ENCODE peak calls at places on chromosomes 11 and 22, in ten cellular contexts. R is kidney; N is HCT116; X is IMR-90; P is colonic mucosa; U is cardiac muscle cell; A is adrenal gland; O is CD8-positive, alpha-beta memory T cell; E is fibroblast of lung; L is heart right ventricle. G is an unnamed sample. For H3K4me1, the result is how much of the 10 kb centered on the place peaks cover.

GRCh38 chr11:109993786-109994185 is 99.4 kb upstream of the ZC3H12C start:
- DNase-seq in R (no peak), N (no peak), X (peak), P (no peak), U (peak), A (no peak), O (no peak), E (peak), L (no peak), G (no peak)

GRCh38 chr11:124115782-124116616 is 749 bp downstream of the VWA5A start:
- DNase-seq in R (peak), N (no peak), X (no peak), P (peak), U (no peak), A (peak), O (no peak), E (no peak), L (no peak), G (no peak)

GRCh38 chr11:65315204-65315865 is 669 bp downstream of the CDC42EP2 start:
- DNase-seq in R (peak), N (peak), X (peak), P (peak), U (peak), A (peak), O (peak), E (peak), L (peak), G (peak)

GRCh38 chr11:103202048-103202651 is 92.9 kb downstream of the DYNC2H1 start:
- DNase-seq in R (no peak), N (peak), X (peak), P (no peak), U (peak), A (no peak), O (no peak), E (peak), L (no peak), G (no peak)

GRCh38 chr11:88534185-88534584 is 196.6 kb upstream of the CTSC start:
- DNase-seq in R (no peak), N (no peak), X (no peak), P (no peak), U (no peak), A (no peak), O (no peak), E (no peak), L (no peak), G (no peak)

GRCh38 chr22:44151661-44152060 is 29.1 kb upstream of the PARVG start:
- DNase-seq in R (no peak), N (no peak), X (peak), P (no peak), U (peak), A (no peak), O (no peak), E (peak), L (no peak), G (no peak)

GRCh38 chr11:125451400-125452124 is 44.5 kb downstream of the FEZ1 start:
- DNase-seq in R (peak), N (no peak), X (peak), P (peak), U (peak), A (peak), O (no peak), E (peak), L (peak), G (no peak)

GRCh38 chr11:61549662-61550568 is 31.0 kb downstream of the SYT7 start:
- DNase-seq in R (no peak), N (no peak), X (no peak), P (no peak), U (no peak), A (no peak), O (no peak), E (no peak), L (peak), G (no peak)

GRCh38 chr22:43823353-43823908 is 11.3 kb upstream of the EFCAB6 start:
- DNase-seq in R (peak), N (no peak), X (no peak), P (no peak), U (no peak), A (no peak), O (no peak), E (peak), L (no peak), G (peak)

GRCh38 chr22:49756201-49756600 is 71.5 kb downstream of the BRD1 start:
- DNase-seq in R (peak), N (no peak), X (no peak), P (no peak), U (no peak), A (no peak), O (no peak), E (no peak), L (no peak), G (no peak)

GRCh38 chr11:102197759-102198158 is 87.5 kb downstream of the YAP1 start:
- DNase-seq in R (no peak), N (no peak), X (no peak), P (no peak), U (peak), A (no peak), O (no peak), E (peak), L (no peak), G (no peak)

GRCh38 chr11:35163707-35164496 is 24.9 kb downstream of the CD44 start:
- DNase-seq in R (no peak), N (no peak), X (peak), P (no peak), U (no peak), A (no peak), O (no peak), E (no peak), L (no peak), G (no peak)

GRCh38 chr11:102940714-102941588 is 14.6 kb downstream of the MMP13 start:
- DNase-seq in R (no peak), N (peak), X (peak), P (peak), U (peak), A (peak), O (no peak), E (peak), L (no peak), G (peak)

GRCh38 chr11:72700026-72700610 is 25.9 kb upstream of the PDE2A start:
- DNase-seq in R (no peak), N (no peak), X (peak), P (no peak), U (peak), A (peak), O (no peak), E (peak), L (no peak), G (no peak)

GRCh38 chr11:27700351-27701261 is at the start of gene BDNF:
- DNase-seq in R (peak), N (no peak), X (peak), P (no peak), U (peak), A (peak), O (no peak), E (peak), L (no peak), G (no peak)

GRCh38 chr11:57124460-57124859 is 57.3 kb upstream of the LRRC55 start:
- DNase-seq in R (no peak), N (no peak), X (no peak), P (no peak), U (no peak), A (no peak), O (no peak), E (no peak), L (no peak), G (no peak)

GRCh38 chr11:69537126-69537525 is 55.7 kb downstream of the LINC01488 start:
- DNase-seq in R (peak), N (no peak), X (no peak), P (no peak), U (no peak), A (no peak), O (no peak), E (no peak), L (no peak), G (no peak)

DNA sequence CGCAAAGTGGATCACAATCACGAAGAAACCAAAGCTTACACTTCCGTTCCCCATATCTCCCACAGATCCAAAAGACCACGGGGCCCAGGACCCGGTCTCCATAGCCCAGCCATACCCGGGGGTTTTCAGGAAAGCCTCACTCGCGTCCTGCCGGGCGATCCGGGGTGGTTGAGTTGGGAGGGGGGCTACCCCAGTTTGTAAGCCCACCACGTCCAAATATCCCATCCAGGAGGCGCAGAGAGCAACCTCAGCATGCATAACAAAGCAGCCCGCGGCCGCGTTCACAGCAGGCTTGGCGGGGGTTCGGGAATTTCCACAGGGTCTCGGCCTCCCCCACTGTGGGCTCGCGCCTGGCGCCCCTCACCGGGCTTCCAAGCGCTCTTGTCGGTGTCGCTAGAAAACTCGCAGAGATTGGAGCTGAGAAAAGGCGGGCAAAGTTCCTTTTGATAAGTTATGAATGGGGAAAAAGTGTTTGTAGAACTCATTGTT is 9.5 kb downstream of the SDF2L1 start:
- DNase-seq in R (no peak), N (no peak), X (no peak), P (no peak), U (no peak), A (no peak), O (peak), E (no peak), L (no peak), G (no peak)
- H3K27ac ChIP-seq in R (no peak), N (peak), X (peak), P (no peak), U (no peak), A (no peak), O (peak), E (peak), L (no peak), G (no peak)

GRCh38 chr11:41392591-41392990 is 66.9 kb downstream of the LRRC4C start:
- DNase-seq in R (no peak), N (no peak), X (no peak), P (no peak), U (no peak), A (no peak), O (no peak), E (peak), L (no peak), G (no peak)
- H3K4me1 ChIP-seq in R (under half), N (under half), X (under half), P (under half), U (under half), A (under half), O (under half), E (under half), L (under half), G (under half)

GRCh38 chr11:117221775-117222517 is 9.9 kb downstream of the PCSK7 start:
- DNase-seq in R (peak), N (no peak), X (peak), P (peak), U (peak), A (peak), O (no peak), E (no peak), L (peak), G (no peak)

GRCh38 chr11:117219455-117219854 is 12.4 kb downstream of the PCSK7 start:
- DNase-seq in R (peak), N (no peak), X (no peak), P (no peak), U (no peak), A (no peak), O (no peak), E (no peak), L (peak), G (no peak)

GRCh38 chr11:117219995-117220394 is 11.9 kb downstream of the PCSK7 start:
- DNase-seq in R (no peak), N (no peak), X (no peak), P (no peak), U (no peak), A (no peak), O (no peak), E (no peak), L (no peak), G (no peak)

GRCh38 chr11:117220999-117221774 is 10.7 kb downstream of the PCSK7 start:
- DNase-seq in R (peak), N (no peak), X (no peak), P (no peak), U (peak), A (no peak), O (no peak), E (no peak), L (peak), G (no peak)

GRCh38 chr11:117220568-117220967 is 11.3 kb downstream of the PCSK7 start:
- DNase-seq in R (peak), N (no peak), X (no peak), P (no peak), U (peak), A (peak), O (no peak), E (no peak), L (peak), G (no peak)
- H3K27ac ChIP-seq in R (peak), N (no peak), X (peak), P (peak), U (peak), A (peak), O (no peak), E (peak), L (peak), G (no peak)

GRCh38 chr11:112588252-112588668 is 327.6 kb upstream of the PLET1 start:
- DNase-seq in R (peak), N (peak), X (peak), P (peak), U (peak), A (peak), O (peak), E (peak), L (peak), G (peak)

GRCh38 chr11:112590778-112591177 is 330.1 kb upstream of the PLET1 start:
- DNase-seq in R (no peak), N (no peak), X (no peak), P (no peak), U (no peak), A (no peak), O (no peak), E (peak), L (no peak), G (no peak)

GRCh38 chr11:112589132-112589531 is 328.5 kb upstream of the PLET1 start:
- DNase-seq in R (no peak), N (no peak), X (no peak), P (no peak), U (no peak), A (no peak), O (no peak), E (no peak), L (no peak), G (no peak)

GRCh38 chr11:112584674-112585073 is 324.0 kb upstream of the PLET1 start:
- DNase-seq in R (no peak), N (no peak), X (no peak), P (no peak), U (no peak), A (no peak), O (no peak), E (no peak), L (no peak), G (no peak)

GRCh38 chr11:112587664-112588063 is 327.0 kb upstream of the PLET1 start:
- DNase-seq in R (no peak), N (no peak), X (no peak), P (no peak), U (no peak), A (no peak), O (no peak), E (no peak), L (no peak), G (no peak)
- H3K4me1 ChIP-seq in R (under half), N (under half), X (under half), P (under half), U (under half), A (under half), O (under half), E (under half), L (under half), G (under half)

GRCh38 chr22:38070250-38070921 is 13.2 kb downstream of the PICK1 start:
- DNase-seq in R (peak), N (no peak), X (no peak), P (no peak), U (no peak), A (no peak), O (no peak), E (no peak), L (no peak), G (no peak)
- H3K27ac ChIP-seq in R (peak), N (no peak), X (no peak), P (no peak), U (peak), A (no peak), O (no peak), E (no peak), L (peak), G (no peak)

DNA sequence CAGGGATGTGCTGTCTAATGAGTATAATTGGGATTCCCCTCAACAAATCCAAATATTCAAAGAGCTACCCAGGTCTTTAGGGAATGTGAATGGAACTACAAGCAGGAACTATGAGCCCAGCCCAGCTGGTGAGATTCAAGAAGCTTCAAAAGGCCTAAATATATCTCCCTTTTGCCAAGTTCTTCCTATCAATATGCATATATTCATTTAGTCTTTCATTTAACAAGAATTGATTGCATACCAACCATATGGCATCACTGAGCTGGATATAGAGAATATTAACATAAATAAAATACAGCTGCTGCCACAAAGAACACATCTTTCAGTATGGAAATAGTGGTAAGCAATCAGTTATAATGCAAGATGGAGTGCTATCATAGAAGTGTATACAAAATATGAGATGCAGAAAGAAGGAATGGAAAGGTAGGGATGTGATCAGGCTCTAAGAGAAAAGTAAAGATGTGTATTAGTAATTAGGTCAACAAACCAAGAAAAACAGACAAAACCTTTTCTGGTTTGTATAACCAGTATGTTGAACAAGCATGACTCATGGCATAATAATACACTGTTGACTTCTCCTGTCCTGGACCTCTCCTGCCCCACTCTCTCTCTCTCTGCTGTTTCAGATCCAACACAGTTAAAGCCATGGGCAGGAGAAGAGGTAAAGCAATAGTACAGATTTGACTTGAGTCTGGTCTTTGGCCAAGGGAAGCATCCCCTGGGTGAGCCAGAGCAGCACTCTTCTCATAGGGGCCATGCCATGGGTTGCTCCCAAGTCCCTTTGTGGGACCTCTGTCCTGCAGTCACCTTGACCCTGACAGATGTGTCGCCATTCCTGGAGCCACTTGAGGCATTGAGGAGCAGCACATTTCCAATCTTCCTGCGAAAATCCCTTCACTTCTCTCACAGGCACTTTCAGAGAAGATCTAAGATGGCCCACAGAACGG is 58.6 kb upstream of the PRSS23 start:
- DNase-seq in R (no peak), N (no peak), X (peak), P (no peak), U (peak), A (no peak), O (no peak), E (peak), L (no peak), G (peak)
- H3K4me1 ChIP-seq in R (under half), N (half or more), X (under half), P (under half), U (under half), A (half or more), O (under half), E (half or more), L (half or more), G (under half)